ENCODE peak calls at places on chromosomes 4 and X, in eight cellular contexts. I is NCI-H1092; H is NCI-H2029 treated with DMSO at 0.1 percent for 48 hours; U is NCI-H345; N is iris pigment epithelial cell; F is NCI-H1105 treated with DMSO at 0.1 percent for 48 hours; Z is progenitor cell of endocrine pancreas; G is activated naive CD8-positive, alpha-beta T cell treated with anti-CD3 and anti-CD28 coated beads, Interleukin-2, amount 10 ng/mL, durations not matched to agents 7 days and 5 days. B is an unnamed sample.

GRCh38 chr4:89303177-89303576 is 4.4 kb downstream of the GPRIN3 start:
- DNase-seq in U (no peak), F (no peak), I (peak), N (no peak), Z (no peak), H (peak), G (no peak), B (no peak)

GRCh38 chr4:98864560-98864959 is 64.4 kb downstream of the EIF4E start:
- DNase-seq in I (no peak), N (no peak), Z (no peak), G (no peak), U (no peak), H (no peak), F (no peak), B (no peak)

GRCh38 chrX:141638601-141639000 is 49.1 kb downstream of the SPANXA2 start:
- DNase-seq in F (no peak), H (no peak), N (no peak), Z (no peak), U (no peak), G (no peak), I (no peak), B (no peak)

GRCh38 chr4:78235800-78236199 is 178.7 kb downstream of the FRAS1 start:
- DNase-seq in H (no peak), U (no peak), Z (no peak), F (no peak), I (no peak), G (no peak), N (no peak), B (no peak)

GRCh38 chr4:67687639-67688038 is 13.3 kb downstream of the UBA6 start:
- DNase-seq in H (no peak), N (peak), I (no peak), G (no peak), U (no peak), Z (no peak), F (no peak), B (no peak)

GRCh38 chr4:147927377-147928137 is 195.7 kb downstream of the ARHGAP10 start:
- DNase-seq in U (no peak), G (no peak), N (peak), F (no peak), Z (no peak), H (no peak), I (no peak), B (no peak)

GRCh38 chr4:21949073-21949457 is 493 bp upstream of the KCNIP4 start:
- DNase-seq in U (peak), I (no peak), H (no peak), N (no peak), Z (no peak), F (peak), G (peak), B (no peak)

GRCh38 chrX:71941771-71942170 is 31.1 kb downstream of the NHSL2 start:
- DNase-seq in N (peak), G (no peak), U (no peak), H (no peak), I (no peak), F (no peak), Z (no peak), B (no peak)

GRCh38 chr4:52869196-52869595 is 7.1 kb downstream of the RASL11B start:
- DNase-seq in H (peak), G (no peak), N (peak), U (no peak), F (no peak), I (peak), Z (no peak), B (no peak)

GRCh38 chr4:185017964-185018772 is at the start of gene HELT:
- DNase-seq in Z (no peak), H (no peak), G (no peak), I (no peak), F (peak), N (peak), U (no peak), B (no peak)

GRCh38 chrX:9847071-9847470 is 60.8 kb downstream of the SHROOM2 start:
- DNase-seq in Z (no peak), I (no peak), G (no peak), F (no peak), N (peak), U (no peak), H (no peak), B (no peak)

GRCh38 chrX:55240788-55241187 is 20.6 kb downstream of the PAGE5 start:
- DNase-seq in N (no peak), G (no peak), H (no peak), I (no peak), F (no peak), U (no peak), Z (no peak), B (no peak)

GRCh38 chrX:154382483-154383069 is 3.5 kb downstream of the EMD start:
- DNase-seq in F (no peak), G (no peak), I (no peak), Z (no peak), N (no peak), U (no peak), H (no peak), B (no peak)

GRCh38 chr4:182143822-182144620 is 99.2 kb upstream of the TENM3 start:
- DNase-seq in I (peak), U (no peak), Z (peak), G (peak), N (peak), F (no peak), H (peak), B (peak)

GRCh38 chr4:2862528-2862927 is 18.9 kb downstream of the ADD1 start:
- DNase-seq in F (no peak), U (no peak), G (no peak), H (no peak), N (no peak), I (no peak), Z (no peak), B (no peak)

GRCh38 chrX:2819345-2820130 is 9.2 kb upstream of the GYG2 start:
- DNase-seq in H (no peak), N (peak), Z (no peak), G (no peak), F (no peak), U (no peak), I (no peak), B (no peak)

GRCh38 chr4:145815626-145816025 is 123.0 kb downstream of the ZNF827 start:
- DNase-seq in U (no peak), F (no peak), N (peak), Z (no peak), I (no peak), G (no peak), H (no peak), B (no peak)

GRCh38 chrX:136147320-136147901 is at the start of gene FHL1:
- DNase-seq in I (no peak), G (peak), N (peak), Z (no peak), H (no peak), F (peak), U (peak), B (peak)

GRCh38 chr4:6619116-6619465 is 21.4 kb upstream of the MRFAP1 start:
- DNase-seq in U (no peak), I (no peak), Z (no peak), F (no peak), N (no peak), H (no peak), G (no peak), B (no peak)

GRCh38 chrX:318739-319578 is at the start of gene GTPBP6:
- DNase-seq in H (no peak), N (peak), U (no peak), Z (peak), F (no peak), G (peak), I (no peak), B (no peak)

GRCh38 chrX:153750126-153750774 is 13.8 kb upstream of the PLXNB3 start:
- DNase-seq in G (no peak), N (no peak), U (no peak), Z (no peak), H (no peak), I (no peak), F (no peak), B (no peak)

GRCh38 chrX:16320765-16321355 is 153.6 kb downstream of the MAGEB17 start:
- DNase-seq in F (no peak), I (no peak), N (peak), H (no peak), G (no peak), U (no peak), Z (no peak), B (no peak)

GRCh38 chr4:137678796-137679195 is 146.5 kb upstream of the PCDH18 start:
- DNase-seq in Z (no peak), N (peak), U (no peak), I (no peak), G (no peak), F (no peak), H (no peak), B (no peak)

GRCh38 chr4:4388418-4388817 is 1.5 kb downstream of the NSG1 start:
- DNase-seq in F (no peak), U (no peak), H (no peak), G (no peak), Z (no peak), I (no peak), N (no peak), B (no peak)

GRCh38 chrX:149877636-149878035 is 3.3 kb upstream of the MAGEA8 start:
- DNase-seq in F (no peak), N (peak), H (no peak), U (no peak), I (no peak), Z (no peak), G (no peak), B (no peak)

GRCh38 chr4:185464887-185465286 is 6.6 kb downstream of the CCDC110 start:
- DNase-seq in Z (no peak), G (no peak), H (peak), U (no peak), F (no peak), I (no peak), N (peak), B (no peak)

GRCh38 chr4:162952232-162952631 is 214.5 kb downstream of the NAF1 start:
- DNase-seq in Z (no peak), U (no peak), I (no peak), F (no peak), G (no peak), H (no peak), N (peak), B (no peak)

GRCh38 chr4:39304651-39305050 is 61.5 kb downstream of the RFC1 start:
- DNase-seq in H (no peak), U (no peak), F (no peak), I (no peak), N (peak), Z (no peak), G (no peak), B (no peak)

GRCh38 chrX:72123471-72124185 is 8.1 kb downstream of the RTL5 start:
- DNase-seq in F (no peak), I (no peak), H (no peak), Z (no peak), U (no peak), G (no peak), N (peak), B (no peak)

GRCh38 chr4:164847967-164848649 is 28.9 kb upstream of the APELA start:
- DNase-seq in N (no peak), F (peak), Z (no peak), H (no peak), U (no peak), I (no peak), G (no peak), B (peak)

GRCh38 chrX:351736-352135 is 33.1 kb upstream of the GTPBP6 start:
- DNase-seq in Z (no peak), F (no peak), I (no peak), U (no peak), H (no peak), N (no peak), G (no peak), B (no peak)

GRCh38 chr4:24226667-24227066 is 336.8 kb upstream of the PPARGC1A start:
- DNase-seq in F (no peak), I (no peak), N (no peak), U (no peak), H (no peak), Z (no peak), G (no peak), B (no peak)

GRCh38 chrX:107659768-107660167 is 31.5 kb downstream of the PRPS1 start:
- DNase-seq in N (peak), U (peak), I (no peak), Z (no peak), G (no peak), H (peak), F (peak), B (peak)

GRCh38 chr4:134935320-134935719 is 733.7 kb upstream of the PABPC4L start:
- DNase-seq in F (no peak), Z (no peak), U (no peak), I (no peak), H (no peak), G (no peak), N (peak), B (no peak)

GRCh38 chr4:26248647-26249046 is 72.2 kb upstream of the RBPJ start:
- DNase-seq in F (peak), U (peak), G (no peak), H (peak), Z (no peak), I (peak), N (peak), B (peak)

GRCh38 chr4:3640587-3640962 is 108.4 kb upstream of the LRPAP1 start:
- DNase-seq in U (no peak), H (no peak), N (no peak), F (no peak), Z (no peak), I (no peak), G (no peak), B (no peak)

GRCh38 chr4:95061220-95061619 is 303.5 kb downstream of the BMPR1B start:
- DNase-seq in H (no peak), Z (no peak), I (no peak), N (peak), U (no peak), G (no peak), F (no peak), B (no peak)